ENCODE peak calls at places on chromosomes 11 and 22, in seven cellular contexts. One of them, this sample, is unnamed.

GRCh38 chr22:46774456-46775363 is 12.3 kb downstream of the TBC1D22A start:
- DNase-seq in pancreas: no peak
- DNase-seq in fibroblast of lung: no peak
- DNase-seq in tibial nerve: no peak
- DNase-seq in CD4-positive, alpha-beta T cell: no peak
- DNase-seq in OCI-LY7: peak; percentile 86
- DNase-seq in AG10803: no peak
- DNase-seq in this sample: no peak

GRCh38 chr11:75924966-75925784 is 110.2 kb downstream of the UVRAG start:
- DNase-seq in CD4-positive, alpha-beta T cell: no peak
- DNase-seq in fibroblast of lung: peak; percentile 53
- DNase-seq in pancreas: no peak
- DNase-seq in tibial nerve: no peak
- DNase-seq in AG10803: peak; percentile 40
- DNase-seq in OCI-LY7: no peak
- DNase-seq in this sample: no peak

GRCh38 chr22:44729391-44730012 is 22.9 kb upstream of the ARHGAP8 start:
- DNase-seq in fibroblast of lung: peak; percentile 66
- DNase-seq in AG10803: peak; percentile 71
- DNase-seq in tibial nerve: peak; percentile 19
- DNase-seq in pancreas: no peak
- DNase-seq in CD4-positive, alpha-beta T cell: no peak
- DNase-seq in OCI-LY7: no peak
- DNase-seq in this sample: no peak

GRCh38 chr22:39215430-39216142 is 29.2 kb downstream of the PDGFB start:
- DNase-seq in OCI-LY7: peak; percentile 23
- DNase-seq in CD4-positive, alpha-beta T cell: peak; percentile 17
- DNase-seq in pancreas: no peak
- DNase-seq in AG10803: no peak
- DNase-seq in tibial nerve: no peak
- DNase-seq in fibroblast of lung: no peak
- DNase-seq in this sample: no peak

GRCh38 chr11:116703421-116703820 is 69.4 kb downstream of the BUD13 start:
- DNase-seq in fibroblast of lung: no peak
- DNase-seq in CD4-positive, alpha-beta T cell: no peak
- DNase-seq in AG10803: no peak
- DNase-seq in OCI-LY7: peak; percentile 5
- DNase-seq in tibial nerve: no peak
- DNase-seq in pancreas: no peak
- DNase-seq in this sample: no peak

GRCh38 chr11:75239551-75240290 is 853 bp upstream of the TPBGL start:
- DNase-seq in tibial nerve: no peak
- DNase-seq in pancreas: no peak
- DNase-seq in OCI-LY7: no peak
- DNase-seq in fibroblast of lung: no peak
- DNase-seq in CD4-positive, alpha-beta T cell: no peak
- DNase-seq in AG10803: no peak
- DNase-seq in this sample: no peak

GRCh38 chr11:103907548-103908455 is 128.6 kb upstream of the DDI1 start:
- DNase-seq in OCI-LY7: peak; percentile 44
- DNase-seq in pancreas: no peak
- DNase-seq in CD4-positive, alpha-beta T cell: no peak
- DNase-seq in fibroblast of lung: peak; percentile 68
- DNase-seq in tibial nerve: no peak
- DNase-seq in AG10803: peak; percentile 32
- DNase-seq in this sample: no peak

GRCh38 chr11:45289369-45289768 is 3.2 kb upstream of the SYT13 start:
- DNase-seq in AG10803: peak; percentile 27
- DNase-seq in CD4-positive, alpha-beta T cell: no peak
- DNase-seq in tibial nerve: no peak
- DNase-seq in OCI-LY7: no peak
- DNase-seq in fibroblast of lung: peak; percentile 70
- DNase-seq in pancreas: no peak
- DNase-seq in this sample: no peak

GRCh38 chr11:446886-447285 is 3.2 kb upstream of the PTDSS2 start:
- DNase-seq in fibroblast of lung: no peak
- DNase-seq in AG10803: no peak
- DNase-seq in OCI-LY7: peak; percentile 24
- DNase-seq in tibial nerve: no peak
- DNase-seq in CD4-positive, alpha-beta T cell: no peak
- DNase-seq in pancreas: no peak
- DNase-seq in this sample: no peak

GRCh38 chr11:45513806-45514340 is 151.5 kb downstream of the CHST1 start:
- DNase-seq in pancreas: no peak
- DNase-seq in tibial nerve: no peak
- DNase-seq in fibroblast of lung: no peak
- DNase-seq in OCI-LY7: no peak
- DNase-seq in CD4-positive, alpha-beta T cell: no peak
- DNase-seq in AG10803: no peak
- DNase-seq in this sample: no peak

GRCh38 chr11:114280696-114281095 is 15.5 kb upstream of the NNMT start:
- DNase-seq in fibroblast of lung: peak; percentile 90
- DNase-seq in OCI-LY7: peak; percentile 40
- DNase-seq in AG10803: peak; percentile 96
- DNase-seq in pancreas: peak; percentile 20
- DNase-seq in tibial nerve: peak; percentile 49
- DNase-seq in CD4-positive, alpha-beta T cell: peak; percentile 13
- DNase-seq in this sample: no peak

GRCh38 chr11:107783121-107783520 is 71.3 kb upstream of the SLN start:
- DNase-seq in pancreas: no peak
- DNase-seq in tibial nerve: no peak
- DNase-seq in OCI-LY7: no peak
- DNase-seq in AG10803: no peak
- DNase-seq in CD4-positive, alpha-beta T cell: no peak
- DNase-seq in fibroblast of lung: peak; percentile 65
- DNase-seq in this sample: no peak

GRCh38 chr11:31050061-31050790 is 319.3 kb downstream of the DCDC1 start:
- DNase-seq in AG10803: no peak
- DNase-seq in tibial nerve: no peak
- DNase-seq in pancreas: peak; percentile 21
- DNase-seq in fibroblast of lung: no peak
- DNase-seq in OCI-LY7: no peak
- DNase-seq in CD4-positive, alpha-beta T cell: no peak
- DNase-seq in this sample: no peak

GRCh38 chr11:16009021-16009420 is 347.3 kb downstream of the SOX6 start:
- DNase-seq in tibial nerve: no peak
- DNase-seq in AG10803: no peak
- DNase-seq in pancreas: no peak
- DNase-seq in OCI-LY7: no peak
- DNase-seq in CD4-positive, alpha-beta T cell: no peak
- DNase-seq in fibroblast of lung: no peak
- DNase-seq in this sample: no peak

GRCh38 chr11:66006134-66006890 is 4.0 kb downstream of the BANF1 start:
- DNase-seq in pancreas: no peak
- DNase-seq in AG10803: no peak
- DNase-seq in CD4-positive, alpha-beta T cell: no peak
- DNase-seq in OCI-LY7: no peak
- DNase-seq in tibial nerve: no peak
- DNase-seq in fibroblast of lung: no peak
- DNase-seq in this sample: no peak

GRCh38 chr22:48605856-48606255 is 1221.8 kb downstream of the BRD1 start:
- DNase-seq in tibial nerve: no peak
- DNase-seq in pancreas: no peak
- DNase-seq in CD4-positive, alpha-beta T cell: no peak
- DNase-seq in OCI-LY7: no peak
- DNase-seq in AG10803: no peak
- DNase-seq in fibroblast of lung: no peak
- DNase-seq in this sample: no peak

GRCh38 chr22:40635008-40635939 is 1.2 kb downstream of the MRTFA start:
- DNase-seq in tibial nerve: peak; percentile 52
- DNase-seq in AG10803: peak; percentile 50
- DNase-seq in CD4-positive, alpha-beta T cell: no peak
- DNase-seq in fibroblast of lung: peak; percentile 50
- DNase-seq in OCI-LY7: no peak
- DNase-seq in pancreas: no peak
- DNase-seq in this sample: no peak

GRCh38 chr11:57175478-57175877 is 6.3 kb upstream of the LRRC55 start:
- DNase-seq in pancreas: no peak
- DNase-seq in fibroblast of lung: no peak
- DNase-seq in CD4-positive, alpha-beta T cell: no peak
- DNase-seq in tibial nerve: no peak
- DNase-seq in AG10803: no peak
- DNase-seq in OCI-LY7: no peak
- DNase-seq in this sample: no peak

GRCh38 chr11:87501388-87501787 is 463.7 kb downstream of the TMEM135 start:
- DNase-seq in fibroblast of lung: no peak
- DNase-seq in AG10803: no peak
- DNase-seq in CD4-positive, alpha-beta T cell: no peak
- DNase-seq in OCI-LY7: no peak
- DNase-seq in tibial nerve: no peak
- DNase-seq in pancreas: no peak
- DNase-seq in this sample: no peak
- TF ChIP-seq CTCF in fibroblast of lung: no peak
- TF ChIP-seq CTCF in AG10803: no peak
- TF ChIP-seq CTCF in CD4-positive, alpha-beta T cell: no peak
- TF ChIP-seq CTCF in OCI-LY7: peak; percentile 25
- TF ChIP-seq CTCF in tibial nerve: no peak
- TF ChIP-seq CTCF in pancreas: no peak
- TF ChIP-seq CTCF in this sample: no peak

GRCh38 chr22:28711820-28712777 is 29.5 kb downstream of the CHEK2 start:
- DNase-seq in OCI-LY7: no peak
- DNase-seq in fibroblast of lung: peak; percentile 96
- DNase-seq in pancreas: no peak
- DNase-seq in AG10803: peak; percentile 97
- DNase-seq in tibial nerve: peak; percentile 29
- DNase-seq in CD4-positive, alpha-beta T cell: no peak
- DNase-seq in this sample: no peak
- TF ChIP-seq CTCF in OCI-LY7: no peak
- TF ChIP-seq CTCF in fibroblast of lung: peak; percentile 29
- TF ChIP-seq CTCF in pancreas: no peak
- TF ChIP-seq CTCF in AG10803: peak; percentile 59
- TF ChIP-seq CTCF in tibial nerve: no peak
- TF ChIP-seq CTCF in CD4-positive, alpha-beta T cell: no peak
- TF ChIP-seq CTCF in this sample: no peak

DNA sequence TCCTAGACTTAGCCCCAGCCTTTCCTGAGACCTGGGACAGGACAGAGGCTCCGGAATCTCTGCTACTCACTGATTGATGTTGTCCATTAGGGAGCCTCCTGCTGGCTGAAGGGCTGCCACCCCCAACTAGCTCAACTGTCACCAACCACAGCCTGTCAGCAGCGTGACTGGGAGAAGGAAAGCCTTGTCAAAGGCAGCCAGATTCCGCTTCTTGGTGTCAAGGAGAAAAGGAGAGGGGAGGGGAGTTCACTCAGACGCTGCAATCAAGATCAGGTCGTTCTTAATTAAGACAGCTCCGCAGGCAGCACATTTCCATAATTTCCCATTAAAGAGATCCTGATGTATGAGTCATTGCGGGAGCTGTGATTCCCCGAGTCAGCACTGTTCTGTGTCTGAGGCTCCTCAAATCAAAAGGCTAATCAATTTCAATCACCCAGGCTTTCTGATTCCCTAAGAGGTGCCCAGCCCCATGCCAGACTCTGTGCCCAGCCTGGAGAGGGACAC is 152.8 kb upstream of the ZBED5 start:
- DNase-seq in CD4-positive, alpha-beta T cell: peak; percentile 6
- DNase-seq in tibial nerve: peak; percentile 28
- DNase-seq in pancreas: no peak
- DNase-seq in OCI-LY7: no peak
- DNase-seq in fibroblast of lung: peak; percentile 23
- DNase-seq in AG10803: peak; percentile 11
- DNase-seq in this sample: no peak
- TF ChIP-seq CTCF in CD4-positive, alpha-beta T cell: no peak
- TF ChIP-seq CTCF in tibial nerve: no peak
- TF ChIP-seq CTCF in pancreas: no peak
- TF ChIP-seq CTCF in OCI-LY7: no peak
- TF ChIP-seq CTCF in fibroblast of lung: peak; percentile 39
- TF ChIP-seq CTCF in AG10803: peak; percentile 45
- TF ChIP-seq CTCF in this sample: peak; percentile 72

DNA sequence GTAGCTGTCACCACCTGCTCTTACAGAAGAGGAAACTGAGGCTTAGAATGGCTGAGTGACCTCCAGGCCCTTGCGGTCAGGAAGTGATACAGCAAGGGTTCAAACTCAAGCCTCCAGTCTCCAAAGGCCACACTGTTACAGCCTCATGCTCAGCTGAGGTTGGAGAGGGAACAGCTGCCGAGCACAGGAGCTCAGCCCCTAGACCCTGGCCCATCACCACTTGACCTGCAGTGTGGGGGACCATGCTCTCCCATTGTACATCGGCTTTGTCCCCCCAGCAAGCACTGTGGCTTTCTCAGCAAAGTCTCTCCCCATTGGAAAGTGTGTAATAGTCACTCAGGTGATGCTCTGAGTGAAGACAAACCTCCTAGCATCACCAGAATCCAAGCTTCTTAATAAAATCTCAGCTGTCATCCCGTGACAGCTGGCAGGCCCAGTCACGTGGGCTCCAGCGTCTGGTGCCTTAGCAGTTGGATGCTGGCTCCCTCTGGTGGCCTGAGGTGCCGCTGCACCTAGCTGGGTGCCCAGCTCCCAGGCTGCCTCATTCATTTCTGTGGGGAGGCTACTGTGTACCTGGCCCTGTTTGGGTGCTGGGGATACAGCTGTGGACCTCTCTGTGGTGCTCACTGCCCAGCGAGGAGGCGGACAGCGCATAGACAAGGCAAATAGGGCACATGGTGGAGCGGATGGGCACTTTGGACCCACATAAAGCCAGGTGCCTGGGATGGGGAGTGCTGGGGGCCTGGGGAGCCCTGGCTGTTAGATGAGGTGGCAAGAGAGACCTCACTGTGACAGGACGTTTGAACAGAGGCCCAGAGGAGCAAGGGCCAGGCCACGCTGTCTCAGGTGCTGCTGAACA is 19.1 kb upstream of the MYRF start:
- DNase-seq in OCI-LY7: peak; percentile 85
- DNase-seq in tibial nerve: peak; percentile 90
- DNase-seq in CD4-positive, alpha-beta T cell: peak; percentile 80
- DNase-seq in pancreas: peak; percentile 90
- DNase-seq in AG10803: peak; percentile 77
- DNase-seq in fibroblast of lung: peak; percentile 68
- DNase-seq in this sample: peak; percentile 55
- TF ChIP-seq CTCF in OCI-LY7: peak; percentile 94
- TF ChIP-seq CTCF in tibial nerve: peak; percentile 98
- TF ChIP-seq CTCF in CD4-positive, alpha-beta T cell: peak; percentile 93
- TF ChIP-seq CTCF in pancreas: peak; percentile 99
- TF ChIP-seq CTCF in AG10803: peak; percentile 99
- TF ChIP-seq CTCF in fibroblast of lung: peak; percentile 99
- TF ChIP-seq CTCF in this sample: peak; percentile 99

DNA sequence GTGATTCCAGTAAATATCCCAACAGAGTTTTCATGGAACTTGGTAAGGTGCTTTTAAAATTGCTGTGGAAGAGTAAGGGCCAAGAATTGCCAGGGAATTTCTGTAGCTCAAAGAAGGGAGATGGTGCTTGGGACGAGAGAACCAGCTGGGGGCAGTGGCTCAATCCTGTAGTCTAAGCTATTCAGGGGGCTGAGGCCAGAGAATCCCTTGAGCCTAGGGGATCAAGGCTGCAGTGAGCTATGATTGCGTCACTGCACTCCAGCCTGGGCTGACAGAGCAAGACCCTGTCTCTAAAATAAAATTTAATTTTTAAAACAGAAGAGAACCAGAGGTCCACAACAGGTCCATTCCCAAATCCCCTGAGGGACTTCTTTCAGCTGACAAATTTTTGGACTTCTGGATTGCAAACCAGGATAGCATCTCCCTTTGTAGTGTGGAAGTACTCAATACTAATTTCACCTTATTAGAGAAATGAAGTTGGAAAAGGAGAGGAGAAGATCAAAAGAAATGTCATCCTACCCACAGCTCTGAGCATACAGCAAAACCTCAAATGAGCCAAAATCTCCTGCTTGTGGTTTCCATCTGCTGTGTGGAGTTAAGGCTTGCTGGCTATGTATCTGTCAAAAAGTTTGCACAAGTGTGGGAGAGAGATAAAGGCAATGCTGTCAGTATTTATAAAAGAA is 59.2 kb upstream of the CLPB start:
- DNase-seq in AG10803: no peak
- DNase-seq in tibial nerve: no peak
- DNase-seq in pancreas: no peak
- DNase-seq in OCI-LY7: no peak
- DNase-seq in fibroblast of lung: peak; percentile 45
- DNase-seq in CD4-positive, alpha-beta T cell: no peak
- DNase-seq in this sample: no peak
- TF ChIP-seq CTCF in AG10803: no peak
- TF ChIP-seq CTCF in tibial nerve: no peak
- TF ChIP-seq CTCF in pancreas: no peak
- TF ChIP-seq CTCF in OCI-LY7: no peak
- TF ChIP-seq CTCF in fibroblast of lung: no peak
- TF ChIP-seq CTCF in CD4-positive, alpha-beta T cell: no peak
- TF ChIP-seq CTCF in this sample: no peak